ENCODE peak calls at places on chromosome 2, in eight cellular contexts. P, C, Y, S, V, L, H and M are unnamed samples.

GRCh38 chr2:216616083-216616678 is 17.0 kb upstream of the IGFBP2 start:
- DNase-seq in H (no peak), P (no peak), S (no peak), L (no peak), Y (no peak), V (no peak), C (no peak), M (no peak)

GRCh38 chr2:29817846-29818680 is 103.3 kb downstream of the ALK start:
- DNase-seq in V (no peak), P (no peak), Y (no peak), H (no peak), S (no peak), L (no peak), C (no peak), M (no peak)

GRCh38 chr2:160490760-160491367 is 2.7 kb downstream of the RBMS1 start:
- DNase-seq in L (no peak), S (peak; percentile 28), Y (no peak), V (no peak), P (no peak), C (no peak), H (no peak), M (no peak)

GRCh38 chr2:199607914-199608313 is 150.2 kb upstream of the SATB2 start:
- DNase-seq in C (no peak), V (no peak), P (no peak), S (no peak), L (no peak), H (no peak), Y (no peak), M (no peak)

GRCh38 chr2:109591236-109591635 is 22.5 kb downstream of the SEPTIN10 start:
- DNase-seq in H (no peak), P (no peak), S (no peak), L (no peak), C (no peak), Y (no peak), V (no peak), M (no peak)

GRCh38 chr2:98088261-98088660 is 1.3 kb downstream of the VWA3B start:
- DNase-seq in L (no peak), S (no peak), P (no peak), C (no peak), V (no peak), H (no peak), Y (no peak), M (no peak)

GRCh38 chr2:52904511-52904910 is 863.1 kb upstream of the CHAC2 start:
- DNase-seq in P (no peak), H (no peak), V (no peak), L (no peak), Y (no peak), S (peak; percentile 71), C (no peak), M (no peak)

GRCh38 chr2:43105586-43106562 is 120.5 kb downstream of the ZFP36L2 start:
- DNase-seq in L (no peak), V (peak; percentile 57), C (peak; percentile 64), H (no peak), P (no peak), S (peak; percentile 93), Y (peak; percentile 38), M (peak; percentile 45)

GRCh38 chr2:7013761-7014160 is 96.5 kb downstream of the RNF144A start:
- DNase-seq in Y (no peak), P (no peak), L (no peak), C (no peak), S (no peak), V (no peak), H (no peak), M (peak; percentile 67)

GRCh38 chr2:221581986-221582385 is 9.9 kb upstream of the EPHA4 start:
- DNase-seq in H (no peak), C (no peak), Y (no peak), P (no peak), V (no peak), L (no peak), S (no peak), M (no peak)

DNA sequence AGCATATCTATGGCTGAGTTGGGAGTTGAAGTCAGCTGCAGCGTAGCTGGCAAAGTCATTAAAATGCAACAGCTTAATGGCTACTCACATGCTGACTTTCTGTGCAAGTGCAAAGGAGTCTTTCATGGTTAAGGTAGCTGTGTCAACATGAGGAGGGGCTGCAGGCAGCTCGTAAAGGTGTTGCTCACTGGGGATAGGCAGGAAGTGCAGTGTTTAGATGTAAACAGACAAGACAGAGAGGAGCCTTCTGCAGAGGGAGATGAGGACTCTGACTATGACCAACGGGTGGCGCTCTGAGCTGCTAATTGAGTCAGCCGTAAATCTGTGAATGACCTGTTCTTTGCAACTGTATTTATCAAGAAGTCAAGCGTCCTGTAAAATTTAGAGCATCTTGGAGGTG is 22.3 kb upstream of the CAVIN2 start:
- DNase-seq in C (no peak), L (no peak), P (no peak), Y (peak; percentile 80), H (no peak), V (no peak), S (peak; percentile 40), M (no peak)
- H3K27ac ChIP-seq in C (no peak overlapping the region), L (no peak overlapping the region), P (no peak overlapping the region), Y (no peak overlapping the region), H (no peak overlapping the region), V (no peak overlapping the region), S (no peak overlapping the region), M (no peak overlapping the region)

GRCh38 chr2:67002618-67003371 is 394.3 kb upstream of the ETAA1 start:
- DNase-seq in H (no peak), C (no peak), P (no peak), V (no peak), L (no peak), Y (no peak), S (no peak), M (no peak)
- TF ChIP-seq CTCF in H (no peak), C (no peak), P (no peak), V (no peak), L (no peak), Y (no peak), S (no peak), M (peak; percentile 32)

DNA sequence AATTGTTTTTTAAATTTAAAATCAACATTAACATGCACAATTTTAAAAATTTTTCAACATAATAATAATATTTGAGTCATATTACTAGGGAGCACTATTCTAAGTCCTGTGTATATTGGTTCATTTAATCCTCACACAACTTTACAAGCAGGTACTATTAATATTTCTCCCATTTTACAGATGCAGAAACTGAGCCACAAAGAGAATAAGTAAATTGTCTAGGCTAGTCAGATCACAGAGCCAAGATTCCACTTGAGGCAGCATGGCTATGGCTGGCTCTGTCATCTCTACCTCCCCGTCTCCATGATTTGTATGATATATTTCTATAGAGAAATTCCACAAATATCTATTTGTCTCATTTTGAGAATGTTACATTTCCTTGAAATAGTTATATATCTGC is 15.1 kb downstream of the CCNT2 start:
- DNase-seq in H (no peak), V (no peak), P (no peak), C (no peak), Y (no peak), S (no peak), L (no peak), M (no peak)
- H3K27ac ChIP-seq in H (no peak overlapping the region), V (no peak overlapping the region), P (peak overlapping the region; percentile 65), C (no peak overlapping the region), Y (no peak overlapping the region), S (no peak overlapping the region), L (no peak overlapping the region), M (no peak overlapping the region)

DNA sequence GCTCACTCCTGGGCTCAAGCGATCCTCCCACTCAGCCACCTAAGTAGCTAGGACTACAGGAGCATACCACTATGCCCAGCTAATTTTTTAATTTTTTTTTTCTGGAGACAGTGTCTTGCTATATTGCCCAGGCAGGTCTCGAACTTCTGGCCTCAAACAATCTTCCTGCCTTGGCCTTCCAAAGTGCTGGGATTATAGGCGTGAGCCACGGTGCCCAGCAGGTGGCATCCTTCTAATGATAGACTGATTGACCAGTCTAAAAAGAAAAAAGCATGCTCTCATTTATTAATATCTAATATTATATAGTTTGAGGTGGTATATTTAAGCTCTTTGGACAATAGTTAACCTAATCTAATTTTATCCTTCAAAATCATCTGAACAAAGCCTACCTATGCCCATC is 198.6 kb downstream of the CAMKMT start:
- DNase-seq in V (no peak), L (no peak), S (no peak), Y (peak; percentile 69), C (no peak), P (no peak), H (no peak), M (no peak)
- TF ChIP-seq CTCF in V (no peak), L (no peak), S (peak; percentile 31), Y (peak; percentile 38), C (no peak), P (no peak), H (peak; percentile 8), M (peak; percentile 71)

DNA sequence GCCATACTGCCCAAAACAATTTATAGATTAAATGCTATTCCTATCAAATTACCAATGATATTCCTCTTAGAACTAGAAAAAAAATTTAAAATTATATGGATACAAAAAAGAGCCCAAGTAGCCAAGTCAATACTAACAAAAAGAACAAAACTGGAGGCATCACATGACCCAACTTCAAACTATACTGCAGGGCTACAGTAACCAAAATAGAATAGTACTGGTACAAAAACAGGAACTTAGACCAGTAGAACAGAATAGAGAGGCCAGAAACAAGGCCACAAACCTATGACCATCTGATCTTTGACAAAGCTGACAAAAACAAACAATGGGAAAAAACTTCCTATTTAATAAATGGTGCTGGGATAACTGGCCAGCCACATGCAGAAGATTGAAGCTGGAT is 86.1 kb upstream of the KYNU start:
- DNase-seq in L (no peak), H (no peak), V (no peak), S (no peak), P (no peak), Y (no peak), C (no peak), M (no peak)
- H3K27ac ChIP-seq in L (no peak overlapping the region), H (no peak overlapping the region), V (no peak overlapping the region), S (no peak overlapping the region), P (no peak overlapping the region), Y (no peak overlapping the region), C (no peak overlapping the region), M (no peak overlapping the region)

GRCh38 chr2:12487253-12488004 is 229.3 kb upstream of the TRIB2 start:
- DNase-seq in Y (no peak), H (no peak), C (no peak), S (no peak), L (no peak), P (no peak), V (no peak), M (no peak)
- TF ChIP-seq CTCF in Y (no peak), H (no peak), C (no peak), S (no peak), L (no peak), P (no peak), V (no peak), M (no peak)